ENCODE peak calls at places on chromosomes 3 and 15, in ten cellular contexts. L is Karpas-422; C is iPS-NIHi11; Z is HTR-8/SVneo; K is right atrium auricular region; M is choroid plexus epithelial cell; S is NCI-H2029; B is CD8-positive, alpha-beta T cell; Y is natural killer cell treated with Interleukin-12 subunit alpha and Interleukin-12 subunit beta and Interleukin-15 and Interleukin-18, amount 100 ng/mL, for 72 hours; I is adrenal gland. P is an unnamed sample.

GRCh38 chr15:92579486-92579885 is 76.1 kb downstream of the FAM174B start:
- DNase-seq in B (peak), Y (no peak), Z (no peak), I (no peak), C (no peak), M (no peak), S (no peak), K (peak), L (no peak), P (no peak)

GRCh38 chr3:136277115-136277514 is 27.0 kb downstream of the PCCB start:
- DNase-seq in Y (no peak), S (peak), L (no peak), K (no peak), I (no peak), M (no peak), C (no peak), Z (no peak), B (no peak), P (no peak)

GRCh38 chr15:99084965-99085364 is 19.9 kb upstream of the SYNM start:
- DNase-seq in C (no peak), M (no peak), L (no peak), Y (no peak), K (no peak), B (peak), Z (no peak), I (peak), S (no peak), P (no peak)

GRCh38 chr3:55166577-55167555 is 239.0 kb upstream of the LRTM1 start:
- DNase-seq in Y (no peak), B (no peak), S (peak), I (no peak), M (peak), C (no peak), Z (no peak), K (no peak), L (no peak), P (peak)

GRCh38 chr3:133792171-133792763 is 13.3 kb upstream of the SRPRB start:
- DNase-seq in I (no peak), Y (no peak), C (no peak), B (no peak), Z (no peak), K (no peak), L (peak), S (no peak), M (peak), P (peak)

GRCh38 chr3:147394168-147394941 is 12.0 kb downstream of the ZIC4 start:
- DNase-seq in I (no peak), C (no peak), L (no peak), Y (no peak), Z (no peak), M (peak), K (no peak), S (no peak), B (no peak), P (no peak)

GRCh38 chr3:113910966-113911365 is 36.8 kb upstream of the ZDHHC23 start:
- DNase-seq in S (no peak), M (peak), Y (no peak), K (no peak), B (no peak), L (no peak), Z (no peak), C (no peak), I (no peak), P (peak)

GRCh38 chr3:179666436-179667035 is 13.7 kb downstream of the USP13 start:
- DNase-seq in Z (no peak), C (peak), B (no peak), Y (no peak), K (no peak), L (no peak), S (peak), I (peak), M (no peak), P (no peak)

GRCh38 chr3:16478516-16478915 is 35.0 kb downstream of the RFTN1 start:
- DNase-seq in Z (peak), K (no peak), B (no peak), S (no peak), M (peak), L (no peak), Y (no peak), I (no peak), C (no peak), P (peak)

GRCh38 chr3:94673891-94674290 is 611.0 kb downstream of the NSUN3 start:
- DNase-seq in I (no peak), Y (no peak), L (no peak), S (no peak), B (no peak), C (no peak), Z (no peak), K (no peak), M (no peak), P (no peak)

GRCh38 chr15:81506936-81507335 is 132.9 kb upstream of the TMC3 start:
- DNase-seq in B (no peak), K (no peak), M (no peak), L (no peak), Y (no peak), Z (no peak), I (no peak), S (no peak), C (no peak), P (no peak)

GRCh38 chr3:171790898-171791694 is 19.2 kb downstream of the PLD1 start:
- DNase-seq in Z (no peak), C (no peak), S (no peak), Y (no peak), I (no peak), B (no peak), L (no peak), M (peak), K (no peak), P (no peak)

GRCh38 chr3:9869955-9870354 is 10.1 kb downstream of the CIDEC start:
- DNase-seq in M (no peak), Y (no peak), I (no peak), C (no peak), S (no peak), Z (no peak), B (no peak), L (no peak), K (no peak), P (no peak)

GRCh38 chr15:38707802-38708671 is 143.4 kb upstream of the RASGRP1 start:
- DNase-seq in Y (no peak), S (no peak), Z (peak), M (peak), C (peak), L (peak), B (no peak), K (no peak), I (peak), P (peak)

GRCh38 chr3:189981668-189982067 is 139.0 kb downstream of the P3H2 start:
- DNase-seq in M (peak), Z (peak), I (peak), S (no peak), K (no peak), L (no peak), B (no peak), C (no peak), Y (no peak), P (peak)

GRCh38 chr3:58217209-58217811 is 6.5 kb upstream of the DNASE1L3 start:
- DNase-seq in M (peak), L (peak), C (peak), Z (peak), B (peak), I (peak), S (peak), Y (peak), K (peak), P (peak)

GRCh38 chr3:51353131-51353530 is 32.0 kb upstream of the MANF start:
- DNase-seq in C (no peak), K (no peak), M (no peak), Y (no peak), I (peak), L (no peak), S (no peak), Z (no peak), B (no peak), P (no peak)

GRCh38 chr3:179091113-179091512 is 19.5 kb upstream of the ZMAT3 start:
- DNase-seq in Z (no peak), M (no peak), I (no peak), L (no peak), C (no peak), K (no peak), S (no peak), Y (no peak), B (no peak), P (no peak)

GRCh38 chr15:32774022-32774421 is 56.2 kb downstream of the GREM1 start:
- DNase-seq in M (peak), L (no peak), Z (peak), K (no peak), S (no peak), C (no peak), B (no peak), Y (no peak), I (no peak), P (peak)